ENCODE peak calls at places on chromosome 20, in eight cellular contexts. R, F, Y, T, Q, A, U and J are unnamed samples. For H3K4me1 and H3K36me3, the result is how much of the 10 kb centered on the place peaks cover.

GRCh38 chr20:47071646-47072185 is 177.1 kb downstream of the EYA2 start:
- DNase-seq in A (no peak), Y (no peak), R (no peak), T (no peak), F (no peak), Q (no peak), U (no peak), J (no peak)

GRCh38 chr20:63451821-63452220 is 20.6 kb downstream of the KCNQ2 start:
- DNase-seq in F (no peak), Q (no peak), R (no peak), Y (no peak), T (no peak), U (no peak), A (no peak), J (no peak)

GRCh38 chr20:10672579-10673127 is 1.1 kb downstream of the JAG1 start:
- DNase-seq in U (peak), R (peak), A (no peak), Q (peak), F (no peak), Y (peak), T (peak), J (peak)

GRCh38 chr20:41524980-41525613 is 93.1 kb downstream of the CHD6 start:
- DNase-seq in R (no peak), Q (peak), U (peak), F (no peak), T (peak), A (no peak), Y (peak), J (no peak)

GRCh38 chr20:11447371-11448100 is 470.2 kb upstream of the BTBD3 start:
- DNase-seq in A (no peak), R (no peak), Q (no peak), F (no peak), Y (no peak), U (no peak), T (peak), J (no peak)

GRCh38 chr20:40286991-40287531 is 402.0 kb downstream of the MAFB start:
- DNase-seq in R (no peak), T (peak), Y (peak), F (no peak), U (peak), Q (peak), A (no peak), J (no peak)

GRCh38 chr20:32988008-32988407 is 16.2 kb downstream of the SUN5 start:
- DNase-seq in Q (no peak), A (no peak), U (no peak), Y (no peak), R (no peak), F (no peak), T (no peak), J (no peak)

GRCh38 chr20:20837574-20838021 is 125.2 kb upstream of the RALGAPA2 start:
- DNase-seq in F (peak), Q (peak), T (peak), R (peak), Y (peak), A (no peak), U (peak), J (peak)

GRCh38 chr20:52081066-52081465 is 110.5 kb downstream of the ZFP64 start:
- DNase-seq in Q (no peak), Y (no peak), F (no peak), R (no peak), U (no peak), T (no peak), A (no peak), J (no peak)

GRCh38 chr20:9285617-9286016 is 216.7 kb downstream of the PLCB4 start:
- DNase-seq in Y (no peak), T (no peak), F (no peak), R (no peak), U (no peak), A (no peak), Q (no peak), J (no peak)

GRCh38 chr20:58994390-58995159 is 12.5 kb downstream of the CTSZ start:
- DNase-seq in F (no peak), Q (no peak), T (no peak), U (no peak), Y (no peak), A (no peak), R (no peak), J (no peak)

GRCh38 chr20:43456809-43457639 is 672 bp upstream of the SRSF6 start:
- DNase-seq in Q (peak), U (peak), R (peak), A (peak), F (peak), Y (peak), T (peak), J (peak)

GRCh38 chr20:63083831-63084562 is 77.2 kb upstream of the BHLHE23 start:
- DNase-seq in R (no peak), T (no peak), U (no peak), Y (peak), F (no peak), Q (no peak), A (no peak), J (no peak)

GRCh38 chr20:32567384-32568178 is 17.6 kb downstream of the NOL4L start:
- DNase-seq in T (no peak), F (no peak), U (no peak), A (no peak), Y (no peak), R (no peak), Q (no peak), J (no peak)

GRCh38 chr20:31870703-31871601 is 518 bp downstream of the TTLL9 start:
- DNase-seq in A (no peak), Y (peak), U (no peak), F (no peak), Q (no peak), R (no peak), T (no peak), J (no peak)

GRCh38 chr20:13325033-13325432 is 104.0 kb downstream of the ISM1 start:
- DNase-seq in U (no peak), Q (no peak), R (peak), Y (peak), A (no peak), T (peak), F (peak), J (no peak)

GRCh38 chr20:6006603-6006949 is 47.3 kb downstream of the LRRN4 start:
- DNase-seq in Q (no peak), F (no peak), A (no peak), U (no peak), T (peak), R (peak), Y (no peak), J (no peak)

GRCh38 chr20:5949943-5950270 is 426 bp downstream of the TRMT6 start:
- DNase-seq in Q (no peak), A (no peak), F (no peak), U (no peak), T (no peak), R (no peak), Y (no peak), J (no peak)

GRCh38 chr20:26208296-26209091 is 511.8 kb upstream of the ZNF337 start:
- DNase-seq in F (peak), U (peak), A (no peak), T (no peak), Y (no peak), R (no peak), Q (no peak), J (no peak)

GRCh38 chr20:3420211-3420707 is 12.8 kb upstream of the DNAAF9 start:
- DNase-seq in A (peak), F (no peak), Q (peak), T (no peak), U (no peak), Y (no peak), R (no peak), J (no peak)

GRCh38 chr20:2578430-2579192 is 42.2 kb downstream of the TMC2 start:
- DNase-seq in F (no peak), T (no peak), Y (no peak), Q (no peak), U (peak), A (no peak), R (peak), J (no peak)

GRCh38 chr20:53866787-53867740 is 203.3 kb downstream of the BCAS1 start:
- DNase-seq in U (no peak), R (peak), Y (no peak), F (no peak), Q (no peak), A (no peak), T (no peak), J (peak)

GRCh38 chr20:4694076-4694475 is 27.6 kb upstream of the PRND start:
- DNase-seq in A (no peak), Q (no peak), R (no peak), F (no peak), U (no peak), T (no peak), Y (no peak), J (no peak)

GRCh38 chr20:362271-363254 is 15.7 kb downstream of the NRSN2 start:
- DNase-seq in Y (peak), U (peak), T (peak), Q (peak), R (peak), A (peak), F (no peak), J (peak)

GRCh38 chr20:32970973-32971300 is 33.3 kb downstream of the SUN5 start:
- DNase-seq in R (no peak), T (no peak), U (no peak), Q (peak), Y (no peak), F (no peak), A (no peak), J (no peak)

GRCh38 chr20:8152847-8153246 is 20.8 kb downstream of the PLCB1 start:
- DNase-seq in R (no peak), Q (no peak), T (no peak), A (no peak), Y (no peak), U (no peak), F (no peak), J (no peak)

GRCh38 chr20:12108842-12109241 is 191.1 kb downstream of the BTBD3 start:
- DNase-seq in A (no peak), Q (no peak), F (no peak), Y (no peak), U (no peak), T (no peak), R (no peak), J (no peak)

GRCh38 chr20:59988141-59988540 is 29.9 kb downstream of the CDH26 start:
- DNase-seq in A (no peak), F (no peak), T (no peak), Y (no peak), U (peak), R (no peak), Q (no peak), J (no peak)

GRCh38 chr20:5171074-5171789 is 44.4 kb downstream of the CDS2 start:
- DNase-seq in Q (peak), T (no peak), U (no peak), R (no peak), Y (no peak), F (peak), A (no peak), J (no peak)

GRCh38 chr20:10667077-10667401 is 6.8 kb downstream of the JAG1 start:
- DNase-seq in A (no peak), Q (peak), F (no peak), T (peak), Y (no peak), R (no peak), U (no peak), J (no peak)

GRCh38 chr20:36472656-36473071 is 68.7 kb upstream of the MYL9 start:
- DNase-seq in U (peak), Y (peak), R (no peak), A (no peak), T (no peak), Q (peak), F (no peak), J (no peak)
- H3K4me3 ChIP-seq in U (no peak), Y (no peak), R (no peak), A (peak), T (no peak), Q (peak), F (no peak), J (peak)

GRCh38 chr20:61441537-61441936 is 189.5 kb downstream of the CDH4 start:
- DNase-seq in T (no peak), A (no peak), R (no peak), Q (no peak), Y (no peak), U (no peak), F (no peak), J (no peak)
- H3K4me1 ChIP-seq in T (under half), A (under half), R (under half), Q (under half), Y (under half), U (under half), F (under half), J (under half)

GRCh38 chr20:50567860-50568548 is 57.8 kb downstream of the PTPN1 start:
- DNase-seq in A (no peak), T (no peak), U (no peak), R (no peak), Q (no peak), F (no peak), Y (no peak), J (no peak)
- H3K36me3 ChIP-seq in A (under half), T (under half), U (under half), R (under half), Q (half or more), F (under half), Y (under half), J (under half)

GRCh38 chr20:45339084-45339483 is 9.1 kb downstream of the SDC4 start:
- DNase-seq in A (no peak), U (no peak), T (no peak), F (no peak), Y (peak), R (no peak), Q (no peak), J (no peak)

GRCh38 chr20:45341579-45341938 is 6.7 kb downstream of the SDC4 start:
- DNase-seq in F (no peak), Y (peak), T (no peak), A (no peak), U (peak), Q (no peak), R (no peak), J (no peak)

GRCh38 chr20:45339799-45340198 is 8.4 kb downstream of the SDC4 start:
- DNase-seq in R (no peak), T (no peak), A (no peak), F (no peak), Q (no peak), U (no peak), Y (no peak), J (peak)

GRCh38 chr20:45340951-45341350 is 7.3 kb downstream of the SDC4 start:
- DNase-seq in Y (no peak), Q (no peak), A (no peak), U (no peak), T (no peak), R (no peak), F (no peak), J (no peak)

GRCh38 chr20:45340236-45340847 is 7.9 kb downstream of the SDC4 start:
- DNase-seq in A (no peak), Q (peak), U (peak), Y (no peak), T (no peak), F (no peak), R (no peak), J (no peak)
- H3K4me3 ChIP-seq in A (no peak), Q (no peak), U (no peak), Y (no peak), T (no peak), F (no peak), R (no peak), J (no peak)

DNA sequence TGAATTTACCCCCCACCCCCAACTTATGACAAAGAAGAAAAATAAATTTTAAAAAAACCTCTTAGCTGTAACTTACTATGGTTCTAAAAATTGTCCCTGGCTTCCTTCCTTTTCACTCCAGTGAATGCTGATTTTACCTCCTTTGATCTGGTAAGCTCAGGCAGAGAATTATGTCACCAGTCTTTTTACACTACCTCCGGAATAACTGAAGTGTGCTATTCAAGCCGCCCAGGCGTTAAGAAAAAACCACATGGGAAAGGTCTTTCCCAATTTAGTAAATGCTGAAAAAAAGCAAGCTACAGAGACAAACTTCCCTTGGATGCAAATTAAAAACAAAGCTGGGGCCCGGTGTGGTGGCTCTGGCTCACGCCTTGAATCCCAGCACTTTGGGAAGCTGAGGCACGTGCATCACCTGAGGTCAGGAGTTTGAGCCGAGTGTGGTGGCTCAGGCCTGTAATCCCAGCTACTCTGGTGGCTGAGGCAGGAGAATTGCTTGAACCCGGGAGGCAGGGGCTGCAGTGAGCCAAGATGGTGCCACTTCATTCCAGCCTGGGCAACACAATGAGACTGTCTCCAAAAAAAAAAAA is 12.4 kb downstream of the SNX5 start:
- DNase-seq in T (no peak), U (no peak), Q (no peak), R (no peak), F (no peak), Y (no peak), A (no peak), J (peak)
- H3K4me1 ChIP-seq in T (under half), U (under half), Q (under half), R (half or more), F (under half), Y (half or more), A (under half), J (half or more)